ENCODE peak calls at places on chromosomes 11 and 22, in seven cellular contexts. K is colonic mucosa; R is progenitor cell of endocrine pancreas; T is astrocyte of the spinal cord; D is lower lobe of right lung; S is CD4-positive, alpha-beta T cell; N is body of pancreas. C is an unnamed sample.

GRCh38 chr11:6481924-6482275 is 599 bp downstream of the TIMM10B start:
- DNase-seq in K (no peak), R (no peak), T (no peak), D (no peak), S (no peak), N (peak; percentile 26), C (no peak)

GRCh38 chr11:11602011-11602410 is 19.8 kb downstream of the GALNT18 start:
- DNase-seq in K (no peak), R (no peak), T (no peak), D (no peak), S (no peak), N (no peak), C (no peak)

GRCh38 chr11:102447941-102448868 is 4.4 kb downstream of the TMEM123 start:
- DNase-seq in K (no peak), R (no peak), T (no peak), D (no peak), S (no peak), N (no peak), C (no peak)

GRCh38 chr11:65588199-65589054 is 7.2 kb downstream of the KCNK7 start:
- DNase-seq in K (peak; percentile 62), R (no peak), T (peak; percentile 51), D (peak; percentile 79), S (peak; percentile 68), N (peak; percentile 72), C (no peak)

GRCh38 chr22:31451709-31452571 is 37.7 kb downstream of the EIF4ENIF1 start:
- DNase-seq in K (peak; percentile 18), R (no peak), T (peak; percentile 43), D (no peak), S (no peak), N (no peak), C (no peak)

GRCh38 chr11:103499710-103500340 is 390.6 kb downstream of the DYNC2H1 start:
- DNase-seq in K (no peak), R (no peak), T (no peak), D (no peak), S (no peak), N (no peak), C (no peak)

GRCh38 chr11:121112498-121113455 is 11.7 kb downstream of the TECTA start:
- DNase-seq in K (peak; percentile 44), R (peak; percentile 32), T (peak; percentile 68), D (peak; percentile 69), S (no peak), N (peak; percentile 46), C (no peak)

GRCh38 chr22:24588370-24588755 is 4.5 kb downstream of the LRRC75B start:
- DNase-seq in K (no peak), R (no peak), T (peak; percentile 39), D (no peak), S (no peak), N (peak; percentile 72), C (no peak)

GRCh38 chr22:26579331-26579886 is 10.5 kb downstream of the TPST2 start:
- DNase-seq in K (peak; percentile 35), R (no peak), T (no peak), D (peak; percentile 55), S (no peak), N (no peak), C (no peak)

GRCh38 chr11:2524446-2525165 is 79.8 kb downstream of the KCNQ1 start:
- DNase-seq in K (peak; percentile 19), R (peak; percentile 7), T (no peak), D (peak; percentile 31), S (no peak), N (peak; percentile 9), C (peak; percentile 72)

GRCh38 chr11:130888790-130889189 is 27.5 kb downstream of the SNX19 start:
- DNase-seq in K (no peak), R (no peak), T (no peak), D (no peak), S (no peak), N (no peak), C (no peak)

GRCh38 chr11:14969922-14970323 is 2.2 kb downstream of the CALCA start:
- DNase-seq in K (peak; percentile 47), R (peak; percentile 77), T (no peak), D (no peak), S (peak; percentile 7), N (peak; percentile 44), C (peak; percentile 86)

GRCh38 chr11:8763070-8763469 is 80.5 kb downstream of the RPL27A start:
- DNase-seq in K (no peak), R (no peak), T (no peak), D (no peak), S (no peak), N (no peak), C (no peak)

GRCh38 chr11:111423250-111423615 is 44.2 kb upstream of the POU2AF1 start:
- DNase-seq in K (no peak), R (no peak), T (no peak), D (no peak), S (no peak), N (no peak), C (no peak)
- TF ChIP-seq CTCF in K (peak; percentile 15), R (no peak), T (no peak), D (no peak), S (no peak), N (no peak), C (peak; percentile 16)

GRCh38 chr22:28952857-28953256 is 69.5 kb downstream of the ZNRF3 start:
- DNase-seq in K (no peak), R (no peak), T (peak; percentile 55), D (peak; percentile 57), S (no peak), N (no peak), C (no peak)

GRCh38 chr22:28953399-28953798 is 70.0 kb downstream of the ZNRF3 start:
- DNase-seq in K (no peak), R (no peak), T (no peak), D (no peak), S (no peak), N (no peak), C (no peak)

GRCh38 chr22:28950567-28951411 is 67.4 kb downstream of the ZNRF3 start:
- DNase-seq in K (no peak), R (no peak), T (no peak), D (no peak), S (no peak), N (no peak), C (no peak)

GRCh38 chr22:28951530-28951929 is 68.2 kb downstream of the ZNRF3 start:
- DNase-seq in K (no peak), R (no peak), T (no peak), D (no peak), S (no peak), N (no peak), C (no peak)

GRCh38 chr22:28951969-28952521 is 68.7 kb downstream of the ZNRF3 start:
- DNase-seq in K (no peak), R (no peak), T (peak; percentile 80), D (no peak), S (no peak), N (no peak), C (no peak)
- TF ChIP-seq CTCF in K (no peak), R (no peak), T (peak; percentile 45), D (no peak), S (no peak), N (no peak), C (peak; percentile 73)

DNA sequence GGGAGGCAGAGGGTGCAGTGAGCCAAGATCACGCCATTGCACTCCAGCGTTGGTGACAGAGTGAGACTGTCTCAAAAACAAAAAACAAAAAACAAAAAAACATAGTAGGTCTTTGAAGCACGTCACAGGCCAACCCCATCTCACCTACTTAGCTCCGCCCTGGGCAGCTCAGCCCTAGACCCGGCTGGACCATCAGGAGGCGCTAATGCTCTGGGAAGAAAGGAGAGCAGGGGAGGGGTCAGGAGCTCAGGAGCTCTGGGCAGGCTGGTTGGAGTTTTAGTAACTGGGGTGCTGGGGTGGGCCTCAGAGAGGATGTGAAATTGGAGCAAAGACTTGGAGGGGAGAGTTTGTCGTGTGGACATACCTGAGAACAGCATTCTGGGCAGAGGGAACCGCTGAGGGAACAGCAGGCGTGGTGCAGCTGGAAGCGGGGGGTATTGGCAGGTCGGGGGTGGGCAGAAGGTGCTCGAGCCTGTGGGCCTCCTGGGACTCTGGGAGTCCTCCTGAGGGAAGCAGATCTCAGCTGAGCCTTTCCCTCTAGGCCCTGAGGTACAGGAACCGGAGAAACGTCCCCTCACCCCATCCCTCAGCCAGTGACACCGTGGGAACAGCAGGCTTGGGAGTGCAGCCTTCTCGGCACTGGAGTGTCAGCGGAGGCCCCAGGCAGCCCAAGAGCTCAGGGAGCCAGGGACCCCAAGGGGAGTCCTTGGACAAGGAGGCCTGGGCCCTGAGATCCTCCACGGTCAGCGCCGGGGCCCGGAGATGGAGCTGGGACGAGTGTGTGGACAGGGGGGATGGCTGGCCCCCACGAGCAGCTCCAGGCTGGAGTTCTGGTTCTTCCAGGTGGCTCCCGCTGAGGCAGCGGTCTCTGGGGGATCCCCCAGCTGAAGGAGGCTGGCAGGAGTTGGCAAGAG is 2.2 kb upstream of the RPS6KA4 start:
- DNase-seq in K (no peak), R (no peak), T (peak; percentile 38), D (no peak), S (no peak), N (peak; percentile 63), C (peak; percentile 93)
- TF ChIP-seq CTCF in K (peak; percentile 21), R (peak; percentile 50), T (peak; percentile 60), D (peak; percentile 15), S (no peak), N (peak; percentile 14), C (peak; percentile 73)

DNA sequence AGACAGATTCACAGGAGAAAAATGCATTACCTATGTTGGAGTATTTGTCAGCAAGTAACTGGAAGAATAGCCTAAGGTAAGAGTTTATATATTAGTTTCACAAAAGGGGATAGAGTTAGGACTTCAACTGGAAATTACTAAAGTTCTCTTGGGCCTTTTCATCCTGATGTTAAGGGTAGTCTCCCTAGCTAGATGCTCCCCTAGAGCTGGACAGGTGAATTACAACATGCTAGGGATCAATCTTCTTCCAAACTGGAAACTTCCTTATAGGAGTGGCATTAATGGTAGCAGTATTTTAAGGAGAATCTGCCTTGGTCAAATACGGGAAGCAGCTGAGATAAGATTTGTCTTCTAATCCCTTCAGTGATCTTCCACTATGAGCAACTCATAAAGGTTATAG is 632.8 kb upstream of the RAG2 start:
- DNase-seq in K (no peak), R (no peak), T (no peak), D (no peak), S (no peak), N (no peak), C (no peak)
- TF ChIP-seq CTCF in K (no peak), R (peak; percentile 33), T (no peak), D (no peak), S (no peak), N (no peak), C (no peak)

DNA sequence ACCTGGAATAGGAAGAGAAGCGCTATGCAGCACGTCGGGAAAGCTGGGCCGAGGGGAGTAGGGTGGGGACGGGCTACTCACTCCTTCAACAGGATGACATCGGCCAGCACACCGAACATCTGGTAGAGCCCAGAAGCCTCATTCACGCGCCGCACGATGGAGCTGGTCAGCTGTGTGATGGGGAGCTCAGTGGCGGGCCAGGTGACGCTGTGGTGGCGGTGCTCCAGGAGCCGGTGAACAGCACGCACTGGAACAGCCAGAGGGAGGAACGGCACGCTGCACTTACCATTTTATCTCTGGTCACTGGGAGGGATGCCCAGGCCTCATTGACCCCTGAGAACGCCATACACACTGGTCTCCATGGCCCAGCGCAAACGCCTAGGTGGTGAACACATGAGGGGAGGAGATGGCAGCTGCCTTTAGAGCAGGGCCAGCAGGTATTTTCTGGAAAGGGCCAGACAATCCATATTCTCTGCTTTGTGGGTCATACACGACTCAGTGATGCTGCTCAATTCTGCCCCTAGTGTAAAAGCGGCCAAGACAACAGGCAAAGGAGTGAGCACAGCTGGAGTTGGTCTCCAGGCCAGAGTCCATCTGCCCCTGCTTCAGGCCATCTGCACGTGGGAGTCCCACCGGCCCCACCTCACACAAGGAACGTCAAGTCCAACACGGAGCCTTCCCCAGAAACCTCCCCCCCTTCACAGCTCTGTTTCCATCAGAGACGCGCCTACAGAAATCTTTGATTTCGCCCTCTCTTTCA is 8.8 kb downstream of the FOXRED2 start:
- DNase-seq in K (no peak), R (no peak), T (no peak), D (no peak), S (no peak), N (no peak), C (no peak)
- TF ChIP-seq CTCF in K (no peak), R (no peak), T (peak; percentile 4), D (no peak), S (no peak), N (no peak), C (peak; percentile 23)